ENCODE peak calls at places on chromosome 15, in ten cellular contexts. Z is neural progenitor cell; S is left ventricle myocardium inferior; Y is tibial nerve; N is right lobe of liver; L is A549; R is CD8-positive, alpha-beta memory T cell; T is astrocyte of the spinal cord; J is PC-3; M is transverse colon. I is an unnamed sample.

GRCh38 chr15:77797270-77797669 is 164.6 kb upstream of the LINGO1 start:
- DNase-seq in T (no peak), J (no peak), L (no peak), N (no peak), M (peak; percentile 15), Z (no peak), S (no peak), Y (no peak), R (no peak), I (no peak)

GRCh38 chr15:25727867-25728600 is 135.1 kb downstream of the ATP10A start:
- DNase-seq in M (no peak), T (no peak), R (no peak), S (no peak), J (no peak), Z (no peak), Y (no peak), L (no peak), N (peak; percentile 28), I (no peak)

GRCh38 chr15:51992953-51993352 is 21.4 kb upstream of the LEO1 start:
- DNase-seq in T (no peak), S (no peak), M (no peak), N (no peak), L (no peak), J (peak; percentile 66), Y (no peak), Z (no peak), R (no peak), I (no peak)

GRCh38 chr15:28079313-28079969 is 19.7 kb downstream of the OCA2 start:
- DNase-seq in S (no peak), Y (no peak), M (no peak), J (no peak), Z (no peak), N (no peak), R (no peak), T (no peak), L (no peak), I (no peak)

GRCh38 chr15:25089577-25089976 is 134.8 kb downstream of the SNRPN start:
- DNase-seq in M (no peak), L (no peak), J (no peak), R (no peak), T (no peak), S (no peak), Z (no peak), N (peak; percentile 4), Y (no peak), I (no peak)

GRCh38 chr15:28935316-28935715 is 49.5 kb downstream of the APBA2 start:
- DNase-seq in L (peak; percentile 46), Z (no peak), Y (no peak), R (peak; percentile 68), J (no peak), M (no peak), S (no peak), T (no peak), N (no peak), I (no peak)

GRCh38 chr15:84033793-84034553 is 201.6 kb upstream of the GOLGA6L4 start:
- DNase-seq in L (no peak), R (no peak), Z (no peak), S (no peak), T (no peak), N (no peak), Y (no peak), M (no peak), J (peak; percentile 38), I (no peak)

GRCh38 chr15:78420220-78420619 is 17.8 kb upstream of the IREB2 start:
- DNase-seq in M (no peak), N (no peak), S (no peak), J (no peak), L (no peak), R (no peak), Y (no peak), T (no peak), Z (no peak), I (no peak)

GRCh38 chr15:50330921-50331320 is 24.1 kb downstream of the GABPB1 start:
- DNase-seq in M (no peak), J (no peak), L (no peak), Y (no peak), R (no peak), T (no peak), S (no peak), N (no peak), Z (no peak), I (no peak)

GRCh38 chr15:85786778-85787114 is 8.0 kb downstream of the KLHL25 start:
- DNase-seq in S (no peak), J (no peak), N (no peak), L (no peak), Y (no peak), M (no peak), T (no peak), Z (peak; percentile 32), R (no peak), I (no peak)

GRCh38 chr15:60704129-60704528 is 225.2 kb upstream of the ICE2 start:
- DNase-seq in T (no peak), J (no peak), R (no peak), Z (no peak), M (peak; percentile 49), Y (no peak), L (no peak), N (no peak), S (no peak), I (no peak)

GRCh38 chr15:56805466-56806146 is 72.3 kb upstream of the ZNF280D start:
- DNase-seq in S (no peak), Y (peak; percentile 39), M (no peak), Z (no peak), T (peak; percentile 87), L (peak; percentile 67), N (no peak), J (peak; percentile 71), R (no peak), I (no peak)

GRCh38 chr15:96181873-96182301 is 148.6 kb upstream of the NR2F2 start:
- DNase-seq in M (peak; percentile 33), T (peak; percentile 44), N (peak; percentile 79), Z (no peak), L (no peak), J (no peak), R (no peak), Y (peak; percentile 76), S (peak; percentile 25), I (peak; percentile 44)

GRCh38 chr15:94576889-94577533 is 345.6 kb downstream of the MCTP2 start:
- DNase-seq in N (no peak), M (peak; percentile 10), L (no peak), J (peak; percentile 25), T (no peak), R (peak; percentile 8), Y (peak; percentile 62), Z (peak; percentile 65), S (no peak), I (peak; percentile 33)

GRCh38 chr15:66877558-66878285 is 175.7 kb downstream of the SMAD6 start:
- DNase-seq in Y (peak; percentile 5), T (no peak), S (peak; percentile 62), N (peak; percentile 29), L (no peak), J (no peak), Z (no peak), R (no peak), M (no peak), I (no peak)

GRCh38 chr15:73937313-73937695 is 11.0 kb downstream of the LOXL1 start:
- DNase-seq in Y (no peak), R (no peak), J (no peak), T (no peak), S (no peak), N (no peak), M (no peak), Z (no peak), L (no peak), I (no peak)
- H3K4me3 ChIP-seq in Y (no peak overlapping the region), R (no peak overlapping the region), J (peak overlapping the region; percentile 51), T (no peak overlapping the region), S (no peak overlapping the region), N (no peak overlapping the region), M (no peak overlapping the region), Z (no peak overlapping the region), L (no peak overlapping the region), I (no peak overlapping the region)

DNA sequence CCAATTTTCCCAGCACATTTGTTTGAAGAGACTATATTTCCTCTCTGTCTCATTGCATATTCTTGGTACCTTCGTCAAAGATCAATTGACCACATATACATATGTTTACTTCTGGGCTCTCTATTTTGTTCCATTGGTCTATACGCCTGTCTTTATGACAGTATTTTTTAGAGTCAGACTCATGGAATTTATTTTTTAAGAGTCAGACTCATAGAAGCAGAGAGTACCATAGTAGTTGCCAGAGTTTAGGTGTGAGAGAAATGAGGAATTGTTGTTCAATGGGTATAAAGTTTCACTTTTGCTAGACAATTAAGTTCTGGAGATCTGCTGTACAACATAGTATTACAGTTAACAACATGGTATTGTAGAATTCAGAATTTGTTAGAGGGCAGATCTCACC is 27.1 kb downstream of the PLA2G4F start:
- DNase-seq in R (no peak), J (no peak), T (no peak), S (no peak), M (no peak), N (no peak), Z (no peak), L (no peak), Y (no peak), I (no peak)
- H3K4me3 ChIP-seq in R (no peak overlapping the region), J (no peak overlapping the region), T (no peak overlapping the region), S (no peak overlapping the region), M (no peak overlapping the region), N (no peak overlapping the region), Z (no peak overlapping the region), L (no peak overlapping the region), Y (no peak overlapping the region), I (no peak overlapping the region)

DNA sequence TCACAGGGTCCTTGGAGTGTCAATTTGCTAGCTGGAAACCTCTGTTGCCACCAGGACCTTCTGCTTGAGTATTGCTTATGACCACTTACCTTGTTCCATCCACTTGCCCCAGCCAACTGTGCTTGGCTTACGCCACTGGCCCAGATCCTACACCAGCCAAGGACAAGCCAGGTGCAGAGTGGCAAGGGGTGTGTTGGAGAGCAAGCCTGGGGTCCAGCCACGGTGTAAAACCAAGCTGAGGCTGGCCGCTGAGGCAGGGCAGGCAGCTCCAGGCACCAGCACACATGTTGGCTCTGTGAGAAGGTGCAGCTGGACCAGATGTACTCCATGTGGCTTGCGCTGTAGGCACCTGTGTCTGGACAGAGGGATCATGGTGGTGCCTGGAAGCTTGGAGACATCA is 248.2 kb downstream of the UNC13C start:
- DNase-seq in Z (no peak), S (no peak), T (no peak), L (no peak), Y (no peak), M (no peak), R (no peak), J (no peak), N (no peak), I (no peak)
- H3K4me3 ChIP-seq in Z (no peak overlapping the region), S (no peak overlapping the region), T (no peak overlapping the region), L (no peak overlapping the region), Y (no peak overlapping the region), M (no peak overlapping the region), R (no peak overlapping the region), J (no peak overlapping the region), N (no peak overlapping the region), I (no peak overlapping the region)

GRCh38 chr15:55254916-55255679 is 34.5 kb downstream of the RAB27A start:
- DNase-seq in M (no peak), T (no peak), S (no peak), N (no peak), R (no peak), Z (no peak), J (no peak), L (no peak), Y (no peak), I (no peak)
- H3K4me3 ChIP-seq in M (no peak overlapping the region), T (no peak overlapping the region), S (peak overlapping the region; percentile 42), N (no peak overlapping the region), R (peak overlapping the region; percentile 63), Z (no peak overlapping the region), J (no peak overlapping the region), L (no peak overlapping the region), Y (no peak overlapping the region), I (no peak overlapping the region)